ENCODE peak calls at places on chromosomes 5 and 9, in nine cellular contexts. E is lung, H is Panc1, A is HCT116, M is PC-3, Y is fibroblast of villous mesenchyme, V is cardiac fibroblast, U is stomach, W is lower lobe of right lung. B is an unnamed sample.

GRCh38 chr9:125932012-125932411 is 184.8 kb downstream of the PBX3 start:
- DNase-seq in Y (peak; percentile 96), V (peak; percentile 96), M (peak; percentile 96), W (no peak), U (no peak), A (peak; percentile 81), E (peak; percentile 46), H (peak; percentile 25), B (peak; percentile 98)

GRCh38 chr5:26192496-26192895 is 845.9 kb downstream of the CDH9 start:
- DNase-seq in E (no peak), W (no peak), U (no peak), Y (no peak), A (no peak), H (peak; percentile 32), V (no peak), M (peak; percentile 81), B (no peak)

GRCh38 chr5:139708877-139709586 is 60.9 kb downstream of the CXXC5 start:
- DNase-seq in A (no peak), M (no peak), U (peak; percentile 57), W (peak; percentile 68), E (peak; percentile 50), Y (peak; percentile 87), V (peak; percentile 69), H (no peak), B (peak; percentile 54)

GRCh38 chr9:79357185-79357584 is 214.6 kb upstream of the TLE4 start:
- DNase-seq in E (no peak), M (no peak), W (no peak), H (no peak), V (no peak), U (no peak), A (no peak), Y (no peak), B (no peak)

GRCh38 chr5:169873642-169874041 is 106.7 kb downstream of the INSYN2B start:
- DNase-seq in Y (peak; percentile 74), W (no peak), E (no peak), M (no peak), H (no peak), V (peak; percentile 79), A (no peak), U (no peak), B (peak; percentile 69)

GRCh38 chr9:114166103-114166470 is 10.8 kb downstream of the COL27A1 start:
- DNase-seq in V (no peak), A (no peak), E (no peak), Y (no peak), M (no peak), W (no peak), H (no peak), U (no peak), B (no peak)

GRCh38 chr5:78509884-78510769 is 138.4 kb downstream of the LHFPL2 start:
- DNase-seq in W (peak; percentile 87), E (peak; percentile 70), A (no peak), H (no peak), M (peak; percentile 55), V (no peak), Y (no peak), U (peak; percentile 85), B (peak; percentile 29)

GRCh38 chr9:136538599-136539426 is 7.0 kb downstream of the NOTCH1 start:
- DNase-seq in M (no peak), Y (no peak), V (peak; percentile 49), H (no peak), A (no peak), W (no peak), U (no peak), E (no peak), B (no peak)

GRCh38 chr9:21995652-21996275 is 1.2 kb downstream of the CDKN2B-AS1 start:
- DNase-seq in Y (peak; percentile 78), V (peak; percentile 71), W (peak; percentile 72), M (peak; percentile 24), E (peak; percentile 36), H (no peak), U (peak; percentile 46), A (no peak), B (no peak)

GRCh38 chr9:111922324-111923013 is 25.9 kb downstream of the UGCG start:
- DNase-seq in V (no peak), H (no peak), A (no peak), U (no peak), E (no peak), M (no peak), W (no peak), Y (no peak), B (no peak)

GRCh38 chr5:41738695-41739354 is 131.4 kb downstream of the OXCT1 start:
- DNase-seq in M (no peak), A (no peak), U (no peak), W (no peak), V (no peak), H (no peak), Y (peak; percentile 59), E (no peak), B (no peak)

DNA sequence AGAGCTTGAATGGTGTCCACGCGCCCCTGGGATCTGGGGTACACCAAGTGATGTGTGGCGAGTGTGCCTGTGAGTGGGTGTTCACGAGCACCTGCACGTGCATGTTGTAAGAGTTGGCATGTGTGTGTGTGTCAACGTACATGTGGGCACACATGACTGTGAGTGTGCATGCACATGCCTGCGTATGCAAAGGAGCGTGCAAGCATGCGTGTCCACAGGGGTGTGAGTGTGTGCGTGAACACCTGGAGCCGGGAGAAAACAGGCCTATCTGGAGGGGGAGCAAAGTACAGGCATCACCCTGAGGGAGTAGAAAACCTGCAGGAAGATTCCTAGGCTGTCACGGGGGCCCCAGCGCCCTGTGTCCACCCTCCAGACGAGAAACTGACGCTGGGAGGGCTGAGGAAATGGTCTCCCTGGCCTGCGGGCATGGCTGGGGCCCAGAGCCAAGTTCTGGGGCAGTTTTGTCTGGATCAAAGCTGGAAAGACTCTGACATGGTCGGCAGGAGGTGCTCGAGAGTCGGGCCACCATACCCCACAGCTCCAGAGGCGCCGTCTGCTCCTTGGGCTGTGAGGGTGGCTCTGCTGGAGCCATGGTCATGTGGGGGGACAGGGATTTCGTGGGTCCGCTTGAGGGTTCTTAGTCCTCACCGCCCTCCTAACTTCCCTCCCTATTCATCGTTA is 31.8 kb downstream of the PTGES start:
- DNase-seq in A (no peak), M (peak; percentile 29), H (no peak), Y (no peak), W (no peak), U (no peak), V (no peak), E (no peak), B (no peak)
- TF ChIP-seq CTCF in A (no peak), M (peak; percentile 38), H (peak; percentile 27), Y (no peak), W (no peak), U (no peak), V (no peak), E (no peak), B (no peak)

DNA sequence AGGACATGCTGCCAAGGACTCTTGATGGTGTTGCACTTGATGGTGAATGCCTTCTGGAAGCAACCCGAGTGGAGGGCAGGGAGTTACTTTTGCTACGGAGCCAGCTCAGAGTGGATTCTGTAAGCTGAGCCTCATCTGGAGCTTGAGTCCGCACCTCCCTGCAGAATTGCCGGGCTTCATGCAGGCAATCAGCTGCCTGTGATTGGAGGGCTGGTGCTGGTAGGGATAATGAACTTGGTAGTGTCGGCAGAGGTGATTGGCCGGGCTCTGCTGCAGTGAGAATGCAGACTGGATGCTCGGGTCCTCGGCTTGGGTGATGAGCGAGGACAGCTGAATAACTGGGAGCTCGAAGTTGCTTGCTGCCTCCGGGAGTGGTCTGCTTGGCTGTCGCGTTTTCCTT is 23.1 kb downstream of the SLC25A25 start:
- DNase-seq in W (peak; percentile 53), Y (peak; percentile 91), M (no peak), V (peak; percentile 94), H (no peak), U (no peak), E (no peak), A (no peak), B (peak; percentile 97)
- H3K4me3 ChIP-seq in W (no peak overlapping the region), Y (peak overlapping the region; percentile 37), M (no peak overlapping the region), V (peak overlapping the region; percentile 41), H (peak overlapping the region; percentile 13), U (no peak overlapping the region), E (no peak overlapping the region), A (no peak overlapping the region), B (peak overlapping the region; percentile 79)

GRCh38 chr5:103119067-103119764 is 722 bp downstream of the GIN1 start:
- DNase-seq in V (peak; percentile 39), A (no peak), H (peak; percentile 22), W (no peak), M (peak; percentile 36), U (no peak), Y (peak; percentile 4), E (no peak), B (no peak)

GRCh38 chr5:103114440-103114839 is 5.5 kb downstream of the GIN1 start:
- DNase-seq in M (peak; percentile 52), W (no peak), U (no peak), H (no peak), A (no peak), Y (no peak), V (no peak), E (no peak), B (no peak)

GRCh38 chr5:103119765-103120606 is at the start of the genes GIN1 and PPIP5K2:
- DNase-seq in U (peak; percentile 97), M (peak; percentile 100), E (peak; percentile 98), Y (peak; percentile 99), V (peak; percentile 99), A (peak; percentile 99), H (peak; percentile 98), W (peak; percentile 96), B (peak; percentile 99)

GRCh38 chr5:103120607-103121200 is 603 bp downstream of the PPIP5K2 start:
- DNase-seq in H (no peak), Y (peak; percentile 53), A (no peak), M (peak; percentile 30), U (no peak), W (no peak), V (peak; percentile 17), E (peak; percentile 31), B (peak; percentile 14)

DNA sequence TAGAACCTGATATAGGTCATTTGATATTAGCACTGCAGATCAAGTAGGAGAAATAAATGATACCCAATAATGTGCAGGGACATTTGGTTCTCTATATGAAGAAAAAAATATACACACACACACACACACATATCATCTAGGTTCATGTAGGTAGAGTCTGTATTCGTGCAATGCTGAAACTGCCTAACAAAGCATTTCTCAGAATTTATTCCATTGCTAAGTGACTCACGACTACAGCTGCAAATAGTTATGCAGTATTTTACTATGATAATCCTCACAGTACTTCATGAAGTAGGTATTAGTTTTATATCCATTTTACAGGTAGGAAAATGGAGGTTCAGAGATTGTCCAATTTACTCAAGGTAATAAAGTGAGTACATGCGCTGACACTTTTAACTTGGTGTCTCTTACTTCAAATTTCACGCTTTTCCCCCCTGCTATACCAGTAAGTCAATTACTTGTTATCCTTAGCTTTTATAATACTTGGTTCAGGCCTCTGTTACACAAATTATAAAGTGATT is 2.4 kb downstream of the GIN1 start:
- DNase-seq in E (no peak), A (no peak), U (no peak), V (no peak), Y (no peak), H (no peak), M (no peak), W (no peak), B (peak; percentile 8)
- TF ChIP-seq CTCF in E (no peak), A (no peak), U (no peak), V (no peak), Y (no peak), H (no peak), M (no peak), W (no peak), B (no peak)

DNA sequence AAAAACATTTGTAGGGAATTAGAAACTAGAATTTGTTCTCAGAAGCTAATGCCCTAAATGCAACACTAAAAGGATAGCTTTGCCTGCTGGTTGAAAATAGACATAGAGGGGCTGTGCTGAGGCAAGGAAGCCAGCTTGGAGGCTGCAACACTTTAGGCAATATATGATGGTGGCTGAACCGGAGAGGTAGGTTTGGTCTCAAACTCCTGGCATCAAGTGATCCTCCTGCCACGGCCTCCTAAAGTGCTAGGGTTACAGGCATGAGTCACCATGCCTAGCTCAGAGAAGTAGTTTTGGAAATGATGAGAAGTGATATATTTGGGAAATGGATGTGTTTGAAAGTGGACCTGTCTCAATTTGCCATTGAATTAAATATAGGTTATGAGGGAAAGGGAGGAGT is 10.1 kb downstream of the DUSP1 start:
- DNase-seq in A (no peak), W (no peak), M (no peak), U (no peak), E (no peak), Y (no peak), V (no peak), H (no peak), B (no peak)
- H3K4me3 ChIP-seq in A (no peak overlapping the region), W (no peak overlapping the region), M (no peak overlapping the region), U (no peak overlapping the region), E (no peak overlapping the region), Y (no peak overlapping the region), V (no peak overlapping the region), H (no peak overlapping the region), B (no peak overlapping the region)

B was measured in fibroblast of the aortic adventitia.